ENCODE peak calls at places on chromosomes 6 and 20, in seven cellular contexts. T is HepG2, N is endodermal cell, H is fibroblast of the aortic adventitia, Q is GM23248, M is astrocyte, D is pancreas. F is an unnamed sample.

GRCh38 chr20:64136004-64136710 is 28.1 kb upstream of the MYT1 start:
- DNase-seq in T (no peak), N (no peak), H (no peak), Q (no peak), M (no peak), D (no peak), F (no peak)

GRCh38 chr6:41505084-41506049 is 40.8 kb upstream of the FOXP4 start:
- DNase-seq in T (no peak), N (peak; percentile 82), H (peak; percentile 87), Q (peak; percentile 75), M (peak; percentile 85), D (peak; percentile 59), F (peak; percentile 90)

GRCh38 chr20:11719153-11719552 is 198.5 kb upstream of the BTBD3 start:
- DNase-seq in T (no peak), N (peak; percentile 65), H (no peak), Q (no peak), M (no peak), D (no peak), F (no peak)

GRCh38 chr20:17021481-17021880 is 205.4 kb upstream of the PCSK2 start:
- DNase-seq in T (no peak), N (no peak), H (no peak), Q (no peak), M (no peak), D (no peak), F (no peak)

GRCh38 chr6:23414204-23414501 is 711.9 kb upstream of the NRSN1 start:
- DNase-seq in T (no peak), N (no peak), H (peak; percentile 67), Q (peak; percentile 25), M (peak; percentile 86), D (no peak), F (peak; percentile 86)

GRCh38 chr6:119207973-119208725 is 129.7 kb upstream of the FAM184A start:
- DNase-seq in T (no peak), N (no peak), H (peak; percentile 74), Q (peak; percentile 57), M (peak; percentile 63), D (no peak), F (peak; percentile 71)

GRCh38 chr6:136365781-136366354 is 76.2 kb upstream of the BCLAF1 start:
- DNase-seq in T (no peak), N (no peak), H (no peak), Q (no peak), M (no peak), D (no peak), F (no peak)

GRCh38 chr6:13953061-13953705 is 28.4 kb downstream of the RNF182 start:
- DNase-seq in T (no peak), N (no peak), H (no peak), Q (peak; percentile 56), M (peak; percentile 46), D (no peak), F (peak; percentile 2)

GRCh38 chr6:82363368-82364086 is at the start of gene TPBG:
- DNase-seq in T (peak; percentile 27), N (peak; percentile 96), H (peak; percentile 90), Q (peak; percentile 87), M (peak; percentile 85), D (peak; percentile 46), F (peak; percentile 56)

GRCh38 chr6:143482593-143482992 is 28.9 kb downstream of the FUCA2 start:
- DNase-seq in T (no peak), N (no peak), H (no peak), Q (peak; percentile 33), M (peak; percentile 2), D (no peak), F (no peak)

GRCh38 chr20:10040070-10040970 is 5.5 kb downstream of the ANKEF1 start:
- DNase-seq in T (peak; percentile 80), N (no peak), H (peak; percentile 40), Q (peak; percentile 73), M (peak; percentile 76), D (no peak), F (peak; percentile 79)

GRCh38 chr6:91879346-91879995 is 1292.6 kb upstream of the MAP3K7 start:
- DNase-seq in T (no peak), N (no peak), H (no peak), Q (no peak), M (no peak), D (no peak), F (no peak)

GRCh38 chr20:32240220-32240619 is 32.5 kb downstream of the POFUT1 start:
- DNase-seq in T (no peak), N (no peak), H (no peak), Q (no peak), M (no peak), D (no peak), F (no peak)

GRCh38 chr6:160188773-160189172 is 67.2 kb downstream of the SLC22A1 start:
- DNase-seq in T (no peak), N (no peak), H (no peak), Q (peak; percentile 38), M (peak; percentile 26), D (no peak), F (peak; percentile 43)

GRCh38 chr6:35177139-35177538 is 36.0 kb upstream of the TCP11 start:
- DNase-seq in T (no peak), N (peak; percentile 35), H (no peak), Q (no peak), M (no peak), D (no peak), F (no peak)

GRCh38 chr6:35178012-35178411 is 35.7 kb upstream of the SCUBE3 start:
- DNase-seq in T (no peak), N (peak; percentile 26), H (no peak), Q (no peak), M (no peak), D (no peak), F (no peak)

GRCh38 chr6:35178932-35179832 is 34.6 kb upstream of the SCUBE3 start:
- DNase-seq in T (no peak), N (peak; percentile 77), H (no peak), Q (no peak), M (no peak), D (no peak), F (no peak)

GRCh38 chr6:35177586-35177985 is 36.2 kb upstream of the SCUBE3 start:
- DNase-seq in T (no peak), N (no peak), H (no peak), Q (peak; percentile 58), M (no peak), D (no peak), F (no peak)

DNA sequence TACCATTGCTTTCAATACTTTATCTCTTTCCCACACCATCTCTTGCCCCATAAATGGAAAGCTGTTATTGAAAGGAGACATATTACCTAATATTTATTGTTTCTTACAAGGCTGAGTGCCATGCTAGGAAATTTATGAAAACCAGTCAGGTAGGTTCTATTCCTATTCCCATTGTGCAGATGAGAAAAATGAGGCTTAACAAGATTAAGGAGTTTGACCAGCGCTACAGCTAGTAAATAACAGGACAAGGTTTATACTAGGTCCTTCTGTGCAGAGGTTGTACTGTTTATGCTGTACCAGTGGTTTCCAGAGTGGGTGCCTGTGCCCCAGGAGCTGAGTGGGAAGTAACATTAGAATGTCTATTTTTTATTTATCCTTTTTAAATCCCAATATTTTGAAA is 35.5 kb upstream of the TCP11 start:
- DNase-seq in T (no peak), N (no peak), H (no peak), Q (no peak), M (no peak), D (no peak), F (no peak)
- H3K4me3 ChIP-seq in T (no peak overlapping the region), N (no peak overlapping the region), H (no peak overlapping the region), Q (no peak overlapping the region), M (no peak overlapping the region), D (no peak overlapping the region), F (no peak overlapping the region)

GRCh38 chr6:157983439-157984119 is 1.9 kb downstream of the SYNJ2 start:
- DNase-seq in T (no peak), N (peak; percentile 5), H (peak; percentile 50), Q (peak; percentile 77), M (peak; percentile 70), D (no peak), F (peak; percentile 49)
- H3K4me3 ChIP-seq in T (peak overlapping the region; percentile 77), N (peak overlapping the region; percentile 88), H (peak overlapping the region; percentile 78), Q (peak overlapping the region; percentile 96), M (peak overlapping the region; percentile 86), D (no peak overlapping the region), F (peak overlapping the region; percentile 98)

GRCh38 chr20:35207950-35208611 is 18.4 kb upstream of the MMP24 start:
- DNase-seq in T (peak; percentile 89), N (peak; percentile 90), H (peak; percentile 87), Q (peak; percentile 81), M (peak; percentile 30), D (peak; percentile 83), F (peak; percentile 84)
- H3K4me3 ChIP-seq in T (no peak overlapping the region), N (no peak overlapping the region), H (peak overlapping the region; percentile 38), Q (peak overlapping the region; percentile 46), M (no peak overlapping the region), D (no peak overlapping the region), F (peak overlapping the region; percentile 47)

GRCh38 chr6:100883347-100883746 is 2.2 kb upstream of the ASCC3 start:
- DNase-seq in T (no peak), N (no peak), H (no peak), Q (no peak), M (no peak), D (no peak), F (no peak)

GRCh38 chr6:100879317-100879716 is 1.8 kb downstream of the ASCC3 start:
- DNase-seq in T (no peak), N (no peak), H (no peak), Q (no peak), M (no peak), D (no peak), F (no peak)

GRCh38 chr6:100880149-100880900 is 804 bp downstream of the ASCC3 start:
- DNase-seq in T (peak; percentile 20), N (no peak), H (peak; percentile 37), Q (peak; percentile 72), M (peak; percentile 16), D (no peak), F (peak; percentile 35)

GRCh38 chr6:100880901-100881706 is at the start of gene ASCC3:
- DNase-seq in T (peak; percentile 78), N (peak; percentile 96), H (peak; percentile 84), Q (peak; percentile 97), M (peak; percentile 75), D (peak; percentile 91), F (peak; percentile 89)

DNA sequence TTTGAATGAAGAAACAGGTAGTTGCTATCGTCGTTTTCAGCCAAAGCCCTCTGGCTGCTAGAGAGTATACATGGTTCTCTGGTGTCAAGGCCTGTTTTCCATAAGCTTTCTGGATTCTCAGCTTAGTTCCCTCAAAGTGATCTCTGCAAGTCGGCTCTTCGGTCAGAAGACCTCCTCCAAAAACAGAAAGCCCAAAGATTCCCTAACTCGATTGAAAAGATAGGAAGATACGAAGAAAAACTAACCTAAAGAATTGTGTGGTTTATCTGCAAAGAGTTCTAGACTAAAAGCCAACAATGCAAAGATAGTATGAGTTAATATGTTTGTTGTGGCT is 545 bp upstream of the ASCC3 start:
- DNase-seq in T (no peak), N (no peak), H (peak; percentile 36), Q (peak; percentile 40), M (no peak), D (no peak), F (peak; percentile 37)
- H3K4me3 ChIP-seq in T (peak overlapping the region; percentile 98), N (peak overlapping the region; percentile 91), H (peak overlapping the region; percentile 95), Q (peak overlapping the region; percentile 99), M (peak overlapping the region; percentile 97), D (peak overlapping the region; percentile 59), F (peak overlapping the region; percentile 96)

GRCh38 chr6:28553384-28553985 is 27.8 kb downstream of the GPX5 start:
- DNase-seq in T (no peak), N (no peak), H (no peak), Q (no peak), M (no peak), D (no peak), F (no peak)
- H3K4me3 ChIP-seq in T (peak overlapping the region; percentile 54), N (no peak overlapping the region), H (no peak overlapping the region), Q (no peak overlapping the region), M (no peak overlapping the region), D (no peak overlapping the region), F (no peak overlapping the region)